ENCODE peak calls at places on chromosomes 6 and 20, in nine cellular contexts. One of them, this sample, is unnamed.

GRCh38 chr6:35019171-35019570 is 122.0 kb downstream of the TCP11 start:
- DNase-seq in PC-9: no peak
- DNase-seq in endothelial cell: no peak
- DNase-seq in left cardiac atrium: no peak
- DNase-seq in OCI-M1: no peak
- DNase-seq in amniotic stem cell: no peak
- DNase-seq in EH: no peak
- DNase-seq in RPMI7951: no peak
- DNase-seq in neural crest cell: no peak
- DNase-seq in this sample: no peak

GRCh38 chr6:131382646-131383045 is 190.4 kb upstream of the ARG1 start:
- DNase-seq in PC-9: no peak
- DNase-seq in endothelial cell: no peak
- DNase-seq in left cardiac atrium: no peak
- DNase-seq in OCI-M1: no peak
- DNase-seq in amniotic stem cell: no peak
- DNase-seq in EH: no peak
- DNase-seq in RPMI7951: no peak
- DNase-seq in neural crest cell: no peak
- DNase-seq in this sample: no peak

GRCh38 chr6:147103641-147104040 is 100.6 kb upstream of the STXBP5 start:
- DNase-seq in PC-9: no peak
- DNase-seq in endothelial cell: no peak
- DNase-seq in left cardiac atrium: no peak
- DNase-seq in OCI-M1: peak; percentile 27
- DNase-seq in amniotic stem cell: no peak
- DNase-seq in EH: peak; percentile 17
- DNase-seq in RPMI7951: no peak
- DNase-seq in neural crest cell: no peak
- DNase-seq in this sample: no peak

GRCh38 chr6:161443868-161444267 is 170.0 kb upstream of the AGPAT4 start:
- DNase-seq in PC-9: no peak
- DNase-seq in endothelial cell: no peak
- DNase-seq in left cardiac atrium: peak; percentile 55
- DNase-seq in OCI-M1: no peak
- DNase-seq in amniotic stem cell: no peak
- DNase-seq in EH: no peak
- DNase-seq in RPMI7951: peak; percentile 31
- DNase-seq in neural crest cell: no peak
- DNase-seq in this sample: no peak

GRCh38 chr6:47428288-47428687 is 49.3 kb upstream of the CD2AP start:
- DNase-seq in PC-9: no peak
- DNase-seq in endothelial cell: no peak
- DNase-seq in left cardiac atrium: no peak
- DNase-seq in OCI-M1: no peak
- DNase-seq in amniotic stem cell: no peak
- DNase-seq in EH: no peak
- DNase-seq in RPMI7951: no peak
- DNase-seq in neural crest cell: no peak
- DNase-seq in this sample: no peak

GRCh38 chr6:133613231-133613630 is 275.7 kb upstream of the TCF21 start:
- DNase-seq in PC-9: no peak
- DNase-seq in endothelial cell: no peak
- DNase-seq in left cardiac atrium: no peak
- DNase-seq in OCI-M1: no peak
- DNase-seq in amniotic stem cell: no peak
- DNase-seq in EH: no peak
- DNase-seq in RPMI7951: peak; percentile 17
- DNase-seq in neural crest cell: no peak
- DNase-seq in this sample: no peak

GRCh38 chr6:130923350-130923749 is 96.1 kb downstream of the SMLR1 start:
- DNase-seq in PC-9: peak; percentile 3
- DNase-seq in endothelial cell: no peak
- DNase-seq in left cardiac atrium: no peak
- DNase-seq in OCI-M1: no peak
- DNase-seq in amniotic stem cell: no peak
- DNase-seq in EH: no peak
- DNase-seq in RPMI7951: no peak
- DNase-seq in neural crest cell: no peak
- DNase-seq in this sample: no peak

GRCh38 chr20:11432407-11432806 is 485.3 kb upstream of the BTBD3 start:
- DNase-seq in PC-9: no peak
- DNase-seq in endothelial cell: no peak
- DNase-seq in left cardiac atrium: no peak
- DNase-seq in OCI-M1: peak; percentile 36
- DNase-seq in amniotic stem cell: no peak
- DNase-seq in EH: peak; percentile 75
- DNase-seq in RPMI7951: peak; percentile 82
- DNase-seq in neural crest cell: no peak
- DNase-seq in this sample: no peak

GRCh38 chr6:4008324-4009047 is 70.5 kb downstream of the FAM217A start:
- DNase-seq in PC-9: peak; percentile 75
- DNase-seq in endothelial cell: no peak
- DNase-seq in left cardiac atrium: no peak
- DNase-seq in OCI-M1: peak; percentile 90
- DNase-seq in amniotic stem cell: peak; percentile 83
- DNase-seq in EH: peak; percentile 87
- DNase-seq in RPMI7951: peak; percentile 65
- DNase-seq in neural crest cell: no peak
- DNase-seq in this sample: no peak

GRCh38 chr20:38148328-38149102 is 16.6 kb downstream of the TGM2 start:
- DNase-seq in PC-9: no peak
- DNase-seq in endothelial cell: no peak
- DNase-seq in left cardiac atrium: no peak
- DNase-seq in OCI-M1: no peak
- DNase-seq in amniotic stem cell: no peak
- DNase-seq in EH: no peak
- DNase-seq in RPMI7951: no peak
- DNase-seq in neural crest cell: no peak
- DNase-seq in this sample: no peak

GRCh38 chr6:14806101-14806500 is 439.8 kb upstream of the JARID2 start:
- DNase-seq in PC-9: no peak
- DNase-seq in endothelial cell: no peak
- DNase-seq in left cardiac atrium: no peak
- DNase-seq in OCI-M1: no peak
- DNase-seq in amniotic stem cell: no peak
- DNase-seq in EH: no peak
- DNase-seq in RPMI7951: no peak
- DNase-seq in neural crest cell: no peak
- DNase-seq in this sample: no peak

GRCh38 chr20:17179840-17180239 is 47.0 kb upstream of the PCSK2 start:
- DNase-seq in PC-9: no peak
- DNase-seq in endothelial cell: no peak
- DNase-seq in left cardiac atrium: no peak
- DNase-seq in OCI-M1: no peak
- DNase-seq in amniotic stem cell: no peak
- DNase-seq in EH: no peak
- DNase-seq in RPMI7951: no peak
- DNase-seq in neural crest cell: no peak
- DNase-seq in this sample: no peak

GRCh38 chr6:169188051-169188863 is 65.4 kb downstream of the THBS2 start:
- DNase-seq in PC-9: no peak
- DNase-seq in endothelial cell: no peak
- DNase-seq in left cardiac atrium: no peak
- DNase-seq in OCI-M1: no peak
- DNase-seq in amniotic stem cell: peak; percentile 49
- DNase-seq in EH: peak; percentile 89
- DNase-seq in RPMI7951: peak; percentile 93
- DNase-seq in neural crest cell: no peak
- DNase-seq in this sample: no peak

GRCh38 chr6:133778414-133778813 is 110.5 kb upstream of the TCF21 start:
- DNase-seq in PC-9: no peak
- DNase-seq in endothelial cell: no peak
- DNase-seq in left cardiac atrium: no peak
- DNase-seq in OCI-M1: peak; percentile 40
- DNase-seq in amniotic stem cell: peak; percentile 38
- DNase-seq in EH: peak; percentile 78
- DNase-seq in RPMI7951: peak; percentile 67
- DNase-seq in neural crest cell: no peak
- DNase-seq in this sample: no peak

GRCh38 chr20:36820928-36821327 is 47.4 kb upstream of the DSN1 start:
- DNase-seq in PC-9: no peak
- DNase-seq in endothelial cell: no peak
- DNase-seq in left cardiac atrium: no peak
- DNase-seq in OCI-M1: no peak
- DNase-seq in amniotic stem cell: no peak
- DNase-seq in EH: peak; percentile 59
- DNase-seq in RPMI7951: no peak
- DNase-seq in neural crest cell: no peak
- DNase-seq in this sample: no peak

GRCh38 chr6:33812669-33813068 is 8.9 kb upstream of the MLN start:
- DNase-seq in PC-9: peak; percentile 52
- DNase-seq in endothelial cell: peak; percentile 86
- DNase-seq in left cardiac atrium: no peak
- DNase-seq in OCI-M1: peak; percentile 75
- DNase-seq in amniotic stem cell: no peak
- DNase-seq in EH: peak; percentile 68
- DNase-seq in RPMI7951: peak; percentile 56
- DNase-seq in neural crest cell: peak; percentile 78
- DNase-seq in this sample: peak; percentile 49

GRCh38 chr6:134983823-134984222 is 33.9 kb upstream of the ALDH8A1 start:
- DNase-seq in PC-9: no peak
- DNase-seq in endothelial cell: no peak
- DNase-seq in left cardiac atrium: no peak
- DNase-seq in OCI-M1: no peak
- DNase-seq in amniotic stem cell: no peak
- DNase-seq in EH: no peak
- DNase-seq in RPMI7951: no peak
- DNase-seq in neural crest cell: no peak
- DNase-seq in this sample: peak; percentile 12

GRCh38 chr20:23242556-23243180 is 107.9 kb upstream of the NXT1 start:
- DNase-seq in PC-9: no peak
- DNase-seq in endothelial cell: no peak
- DNase-seq in left cardiac atrium: no peak
- DNase-seq in OCI-M1: no peak
- DNase-seq in amniotic stem cell: no peak
- DNase-seq in EH: no peak
- DNase-seq in RPMI7951: no peak
- DNase-seq in neural crest cell: no peak
- DNase-seq in this sample: no peak

GRCh38 chr20:3203315-3204123 is 963 bp downstream of the DDRGK1 start:
- DNase-seq in PC-9: no peak
- DNase-seq in endothelial cell: no peak
- DNase-seq in left cardiac atrium: no peak
- DNase-seq in OCI-M1: peak; percentile 75
- DNase-seq in amniotic stem cell: no peak
- DNase-seq in EH: peak; percentile 39
- DNase-seq in RPMI7951: peak; percentile 37
- DNase-seq in neural crest cell: no peak
- DNase-seq in this sample: no peak

GRCh38 chr20:38805958-38806854 is 709 bp downstream of the PPP1R16B start:
- DNase-seq in PC-9: no peak
- DNase-seq in endothelial cell: peak; percentile 37
- DNase-seq in left cardiac atrium: no peak
- DNase-seq in OCI-M1: peak; percentile 42
- DNase-seq in amniotic stem cell: no peak
- DNase-seq in EH: no peak
- DNase-seq in RPMI7951: no peak
- DNase-seq in neural crest cell: peak; percentile 23
- DNase-seq in this sample: no peak

GRCh38 chr6:40740518-40740917 is 153.4 kb upstream of the LRFN2 start:
- DNase-seq in PC-9: no peak
- DNase-seq in endothelial cell: no peak
- DNase-seq in left cardiac atrium: no peak
- DNase-seq in OCI-M1: no peak
- DNase-seq in amniotic stem cell: no peak
- DNase-seq in EH: no peak
- DNase-seq in RPMI7951: no peak
- DNase-seq in neural crest cell: no peak
- DNase-seq in this sample: no peak

GRCh38 chr20:45518282-45518681 is 2.9 kb upstream of the SPINT3 start:
- DNase-seq in PC-9: peak; percentile 96
- DNase-seq in endothelial cell: no peak
- DNase-seq in left cardiac atrium: no peak
- DNase-seq in OCI-M1: no peak
- DNase-seq in amniotic stem cell: no peak
- DNase-seq in EH: no peak
- DNase-seq in RPMI7951: peak; percentile 35
- DNase-seq in neural crest cell: no peak
- DNase-seq in this sample: peak; percentile 41

GRCh38 chr6:149483849-149484635 is 772 bp downstream of the ZC3H12D start:
- DNase-seq in PC-9: no peak
- DNase-seq in endothelial cell: no peak
- DNase-seq in left cardiac atrium: no peak
- DNase-seq in OCI-M1: no peak
- DNase-seq in amniotic stem cell: no peak
- DNase-seq in EH: no peak
- DNase-seq in RPMI7951: no peak
- DNase-seq in neural crest cell: no peak
- DNase-seq in this sample: no peak

GRCh38 chr6:4809999-4810918 is 34.1 kb downstream of the CDYL start:
- DNase-seq in PC-9: peak; percentile 61
- DNase-seq in endothelial cell: no peak
- DNase-seq in left cardiac atrium: no peak
- DNase-seq in OCI-M1: no peak
- DNase-seq in amniotic stem cell: no peak
- DNase-seq in EH: peak; percentile 70
- DNase-seq in RPMI7951: peak; percentile 71
- DNase-seq in neural crest cell: no peak
- DNase-seq in this sample: no peak

GRCh38 chr20:25532015-25532751 is 53.1 kb downstream of the NINL start:
- DNase-seq in PC-9: peak; percentile 56
- DNase-seq in endothelial cell: peak; percentile 43
- DNase-seq in left cardiac atrium: no peak
- DNase-seq in OCI-M1: no peak
- DNase-seq in amniotic stem cell: no peak
- DNase-seq in EH: no peak
- DNase-seq in RPMI7951: no peak
- DNase-seq in neural crest cell: peak; percentile 25
- DNase-seq in this sample: no peak

GRCh38 chr6:133730881-133731280 is 158.0 kb upstream of the TCF21 start:
- DNase-seq in PC-9: no peak
- DNase-seq in endothelial cell: no peak
- DNase-seq in left cardiac atrium: no peak
- DNase-seq in OCI-M1: no peak
- DNase-seq in amniotic stem cell: no peak
- DNase-seq in EH: peak; percentile 58
- DNase-seq in RPMI7951: peak; percentile 6
- DNase-seq in neural crest cell: no peak
- DNase-seq in this sample: no peak

GRCh38 chr6:126773122-126773805 is 345.2 kb upstream of the RSPO3 start:
- DNase-seq in PC-9: no peak
- DNase-seq in endothelial cell: no peak
- DNase-seq in left cardiac atrium: no peak
- DNase-seq in OCI-M1: no peak
- DNase-seq in amniotic stem cell: no peak
- DNase-seq in EH: peak; percentile 17
- DNase-seq in RPMI7951: no peak
- DNase-seq in neural crest cell: no peak
- DNase-seq in this sample: no peak

GRCh38 chr20:47360489-47361267 is 4.2 kb upstream of the ZMYND8 start:
- DNase-seq in PC-9: peak; percentile 92
- DNase-seq in endothelial cell: peak; percentile 76
- DNase-seq in left cardiac atrium: peak; percentile 94
- DNase-seq in OCI-M1: peak; percentile 99
- DNase-seq in amniotic stem cell: peak; percentile 70
- DNase-seq in EH: peak; percentile 94
- DNase-seq in RPMI7951: peak; percentile 99
- DNase-seq in neural crest cell: peak; percentile 36
- DNase-seq in this sample: peak; percentile 75

GRCh38 chr20:6768228-6769185 is 1.0 kb downstream of the BMP2 start:
- DNase-seq in PC-9: no peak
- DNase-seq in endothelial cell: peak; percentile 35
- DNase-seq in left cardiac atrium: peak; percentile 31
- DNase-seq in OCI-M1: no peak
- DNase-seq in amniotic stem cell: no peak
- DNase-seq in EH: peak; percentile 25
- DNase-seq in RPMI7951: peak; percentile 34
- DNase-seq in neural crest cell: peak; percentile 13
- DNase-seq in this sample: no peak